ENCODE peak calls at places on chromosomes 5 and 9, in five cellular contexts. O is stromal cell of bone marrow; U is stimulated activated CD4-positive, alpha-beta T cell treated with anti-CD3 and anti-CD28 coated beads, Interleukin-4, amount 100 ng/mL, for 4 hours; A is GM19239; N is ascending aorta. H is an unnamed sample.

GRCh38 chr5:53856491-53856890 is 296.1 kb downstream of the NDUFS4 start:
- DNase-seq in O (no peak), U (no peak), A (no peak), N (no peak), H (no peak)

GRCh38 chr9:132622144-132622543 is 39.7 kb downstream of the BARHL1 start:
- DNase-seq in O (no peak), U (no peak), A (no peak), N (no peak), H (no peak)

GRCh38 chr5:75040973-75041372 is 11.4 kb downstream of the GCNT4 start:
- DNase-seq in O (no peak), U (no peak), A (no peak), N (no peak), H (no peak)

GRCh38 chr5:173771058-173771742 is 116.9 kb upstream of the CPEB4 start:
- DNase-seq in O (no peak), U (no peak), A (no peak), N (no peak), H (no peak)

GRCh38 chr9:137275937-137276756 is 1.4 kb upstream of the TOR4A start:
- DNase-seq in O (no peak), U (no peak), A (no peak), N (no peak), H (no peak)

GRCh38 chr9:7117676-7118561 is 360.1 kb downstream of the KDM4C start:
- DNase-seq in O (peak), U (no peak), A (peak), N (no peak), H (peak)

GRCh38 chr9:38259519-38260218 is 132.8 kb upstream of the ALDH1B1 start:
- DNase-seq in O (no peak), U (no peak), A (no peak), N (peak), H (no peak)

GRCh38 chr9:75239176-75239575 is 150.9 kb downstream of the OSTF1 start:
- DNase-seq in O (peak), U (no peak), A (no peak), N (no peak), H (no peak)

GRCh38 chr9:100492952-100493351 is 20.0 kb downstream of the TMEFF1 start:
- DNase-seq in O (peak), U (no peak), A (no peak), N (no peak), H (no peak)

GRCh38 chr9:80701061-80701460 is 988.3 kb downstream of the TLE1 start:
- DNase-seq in O (no peak), U (no peak), A (no peak), N (no peak), H (no peak)

GRCh38 chr5:151153766-151154272 is 3.8 kb downstream of the ANXA6 start:
- DNase-seq in O (no peak), U (peak), A (no peak), N (no peak), H (no peak)

GRCh38 chr9:126372716-126373115 is 46.1 kb downstream of the MVB12B start:
- DNase-seq in O (no peak), U (no peak), A (no peak), N (no peak), H (no peak)

GRCh38 chr5:177552839-177553455 is 1.4 kb downstream of the FAM193B start:
- DNase-seq in O (no peak), U (no peak), A (no peak), N (no peak), H (no peak)

GRCh38 chr9:131361202-131361833 is 32.6 kb upstream of the PRRC2B start:
- DNase-seq in O (no peak), U (peak), A (no peak), N (no peak), H (no peak)

GRCh38 chr9:4994166-4994890 is 9.3 kb downstream of the JAK2 start:
- DNase-seq in O (no peak), U (no peak), A (no peak), N (no peak), H (no peak)

GRCh38 chr5:458547-459353 is 15.8 kb downstream of the EXOC3 start:
- DNase-seq in O (peak), U (peak), A (no peak), N (peak), H (no peak)

GRCh38 chr5:94916619-94917018 is 298.1 kb downstream of the SLF1 start:
- DNase-seq in O (no peak), U (no peak), A (no peak), N (no peak), H (no peak)

GRCh38 chr9:106403081-106403480 is 459.9 kb upstream of the ZNF462 start:
- DNase-seq in O (no peak), U (no peak), A (no peak), N (no peak), H (peak)

GRCh38 chr9:134187110-134187531 is 22.8 kb upstream of the RNU6ATAC start:
- DNase-seq in O (no peak), U (no peak), A (no peak), N (peak), H (no peak)

GRCh38 chr5:135979510-135979909 is 24.7 kb upstream of the LECT2 start:
- DNase-seq in O (peak), U (no peak), A (no peak), N (no peak), H (no peak)

GRCh38 chr9:100884518-100884917 is 144.0 kb upstream of the PLPPR1 start:
- DNase-seq in O (no peak), U (no peak), A (no peak), N (no peak), H (no peak)

GRCh38 chr5:14145356-14146334 is 2.5 kb downstream of the TRIO start:
- DNase-seq in O (no peak), U (no peak), A (no peak), N (no peak), H (no peak)